ENCODE peak calls at places on chromosomes 1 and 21, in five cellular contexts. K is stomach, V is bronchial epithelial cell, A is heart left ventricle, N is fibroblast of lung. J is an unnamed sample.

GRCh38 chr1:47545912-47546483 is 108.2 kb downstream of the FOXD2 start:
- DNase-seq in V (no peak), N (no peak), K (no peak), A (no peak), J (no peak)

GRCh38 chr1:197595244-197595904 is 179.9 kb downstream of the DENND1B start:
- DNase-seq in A (no peak), V (peak), N (no peak), K (no peak), J (no peak)

GRCh38 chr1:116345830-116346229 is 27.2 kb upstream of the ATP1A1 start:
- DNase-seq in K (no peak), N (no peak), V (no peak), A (no peak), J (no peak)

GRCh38 chr1:235102993-235103411 is 25.6 kb downstream of the TOMM20 start:
- DNase-seq in N (no peak), V (no peak), A (no peak), K (no peak), J (no peak)

GRCh38 chr1:167916766-167917511 is 3.0 kb upstream of the ADCY10 start:
- DNase-seq in V (no peak), A (no peak), N (no peak), K (no peak), J (no peak)

GRCh38 chr1:206922524-206922923 is 783 bp upstream of the FCMR start:
- DNase-seq in N (no peak), V (no peak), K (no peak), A (no peak), J (no peak)

GRCh38 chr1:5996641-5997270 is 4.5 kb upstream of the NPHP4 start:
- DNase-seq in N (no peak), V (no peak), K (no peak), A (peak), J (peak)

GRCh38 chr1:164641353-164641730 is 82.4 kb downstream of the PBX1 start:
- DNase-seq in V (no peak), K (no peak), A (no peak), N (no peak), J (no peak)

GRCh38 chr1:87219626-87220025 is 109.1 kb upstream of the LMO4 start:
- DNase-seq in N (no peak), V (peak), A (no peak), K (no peak), J (no peak)

GRCh38 chr1:2194319-2194897 is at the start of gene FAAP20:
- DNase-seq in N (peak), A (peak), K (peak), V (peak), J (no peak)

GRCh38 chr1:207890136-207890738 is 20.7 kb downstream of the CD34 start:
- DNase-seq in V (peak), A (peak), K (peak), N (peak), J (no peak)

GRCh38 chr1:156498447-156499193 is 2.0 kb downstream of the MEF2D start:
- DNase-seq in V (no peak), K (peak), N (peak), A (peak), J (no peak)

GRCh38 chr1:9275567-9276034 is 17.1 kb upstream of the SPSB1 start:
- DNase-seq in K (peak), A (no peak), V (peak), N (peak), J (peak)

GRCh38 chr1:147515046-147515869 is 26.0 kb upstream of the BCL9 start:
- DNase-seq in N (peak), A (no peak), V (peak), K (peak), J (no peak)

GRCh38 chr21:38306407-38306806 is 49.6 kb downstream of the KCNJ15 start:
- DNase-seq in V (peak), A (no peak), N (peak), K (no peak), J (no peak)

GRCh38 chr1:201790261-201790660 is 38.7 kb upstream of the IPO9 start:
- DNase-seq in N (peak), V (peak), K (no peak), A (no peak), J (no peak)

GRCh38 chr1:15176898-15177665 is 23.5 kb downstream of the TMEM51 start:
- DNase-seq in V (no peak), N (no peak), A (no peak), K (no peak), J (no peak)

GRCh38 chr1:118360817-118361216 is 175.8 kb upstream of the SPAG17 start:
- DNase-seq in K (no peak), V (peak), N (peak), A (no peak), J (no peak)

GRCh38 chr1:244226440-244226839 is 175.4 kb downstream of the ZBTB18 start:
- DNase-seq in N (peak), K (no peak), V (peak), A (no peak), J (no peak)

GRCh38 chr1:2529776-2530500 is at the start of gene HES5:
- DNase-seq in N (no peak), A (peak), V (no peak), K (peak), J (no peak)

GRCh38 chr1:7047866-7048265 is 262.6 kb downstream of the CAMTA1 start:
- DNase-seq in N (peak), A (no peak), V (no peak), K (no peak), J (no peak)

GRCh38 chr1:91582431-91582921 is 81.8 kb downstream of the CDC7 start:
- DNase-seq in V (peak), K (no peak), A (no peak), N (peak), J (no peak)

GRCh38 chr1:25818569-25818968 is 1.2 kb upstream of the MTFR1L start:
- DNase-seq in N (no peak), K (no peak), V (no peak), A (no peak), J (no peak)

GRCh38 chr1:99806882-99807281 is 40.4 kb upstream of the FRRS1 start:
- DNase-seq in K (no peak), N (no peak), V (no peak), A (no peak), J (no peak)

GRCh38 chr1:109802136-109802900 is 38.6 kb upstream of the EPS8L3 start:
- DNase-seq in N (no peak), V (no peak), K (peak), A (peak), J (no peak)

GRCh38 chr1:110176299-110176956 is 26.1 kb downstream of the SLC6A17 start:
- DNase-seq in V (peak), N (no peak), A (peak), K (peak), J (no peak)

GRCh38 chr1:90706437-90707362 is 10.4 kb downstream of the BARHL2 start:
- DNase-seq in K (no peak), A (no peak), N (no peak), V (no peak), J (no peak)

GRCh38 chr1:226651041-226651731 is 87.9 kb downstream of the ITPKB start:
- DNase-seq in V (no peak), N (no peak), A (peak), K (no peak), J (peak)

GRCh38 chr1:95012389-95012788 is 60.4 kb downstream of the ALG14 start:
- DNase-seq in K (no peak), N (peak), A (no peak), V (no peak), J (no peak)

GRCh38 chr1:25194576-25195020 is 37.7 kb downstream of the SYF2 start:
- DNase-seq in K (no peak), N (peak), A (no peak), V (peak), J (no peak)

GRCh38 chr1:17596186-17596585 is 56.7 kb downstream of the ARHGEF10L start:
- DNase-seq in A (no peak), V (no peak), K (no peak), N (no peak), J (no peak)

GRCh38 chr1:150012611-150013010 is 2.1 kb upstream of the OTUD7B start:
- DNase-seq in A (no peak), K (no peak), N (peak), V (no peak), J (no peak)

GRCh38 chr1:36766481-36766880 is 267.8 kb downstream of the GRIK3 start:
- DNase-seq in K (no peak), A (no peak), V (no peak), N (no peak), J (no peak)

GRCh38 chr1:245225267-245225666 is 70.5 kb downstream of the KIF26B start:
- DNase-seq in K (no peak), V (no peak), A (no peak), N (peak), J (no peak)

GRCh38 chr1:215682232-215682631 is 115.1 kb downstream of the KCTD3 start:
- DNase-seq in A (no peak), N (no peak), K (no peak), V (peak), J (no peak)

GRCh38 chr1:215672482-215672881 is 105.4 kb downstream of the KCTD3 start:
- DNase-seq in N (no peak), V (no peak), K (no peak), A (no peak), J (no peak)

GRCh38 chr1:215673943-215674342 is 106.8 kb downstream of the KCTD3 start:
- DNase-seq in N (no peak), V (no peak), A (no peak), K (no peak), J (no peak)

GRCh38 chr1:215679231-215679630 is 112.1 kb downstream of the KCTD3 start:
- DNase-seq in V (no peak), K (no peak), N (no peak), A (no peak), J (no peak)

DNA sequence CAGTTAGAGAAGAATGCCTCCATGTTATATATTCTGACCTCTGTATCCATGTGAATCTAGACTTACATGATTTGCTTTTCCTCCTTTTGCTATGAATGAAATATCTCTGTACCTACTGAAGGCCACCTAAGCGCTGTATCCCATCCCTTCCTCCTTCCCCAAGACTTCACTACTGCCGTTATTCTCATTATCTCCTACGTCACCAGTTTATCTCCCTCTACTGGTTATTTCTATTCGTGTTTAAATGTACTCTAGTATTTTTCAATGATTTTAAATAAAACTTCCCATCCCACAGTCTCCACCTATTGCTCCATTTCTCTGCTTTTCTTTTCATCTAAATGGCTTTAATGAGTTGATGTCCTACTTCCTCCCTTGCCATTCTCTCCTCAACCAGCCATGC is 110.0 kb downstream of the KCTD3 start:
- DNase-seq in N (no peak), A (no peak), K (no peak), V (no peak), J (no peak)
- TF ChIP-seq CTCF in N (no peak), A (no peak), K (no peak), V (no peak), J (no peak)

DNA sequence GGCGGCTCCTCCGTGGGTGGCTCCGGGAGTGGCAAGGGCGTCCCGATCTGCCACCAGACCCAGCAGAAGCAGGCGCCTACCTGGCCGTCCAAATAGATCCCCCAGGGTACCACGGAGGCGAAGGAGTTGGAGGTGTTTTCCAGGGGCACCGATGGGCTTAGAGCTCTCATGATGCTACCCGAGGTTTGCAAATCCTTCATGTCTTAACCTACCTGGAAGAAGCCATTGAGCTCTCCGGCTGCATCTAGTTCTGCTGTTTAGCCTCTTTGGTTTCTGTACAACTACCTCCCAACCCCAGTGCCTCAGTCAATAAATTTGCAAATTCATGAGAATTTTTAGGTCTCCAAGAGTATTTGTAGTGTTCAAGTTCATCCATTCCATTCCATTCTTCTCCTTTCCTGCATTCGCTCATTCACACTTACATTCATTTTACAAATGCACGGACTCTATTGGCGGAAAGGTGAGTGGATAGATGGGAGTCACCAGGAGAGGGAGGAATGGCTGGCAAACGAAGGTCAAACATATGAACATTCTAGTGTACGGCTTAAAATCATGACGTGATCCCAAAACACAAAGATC is 2.4 kb downstream of the LORICRIN start:
- DNase-seq in V (no peak), N (no peak), K (no peak), A (no peak), J (no peak)
- H3K4me3 ChIP-seq in V (peak), N (peak), K (peak), A (peak), J (peak)

GRCh38 chr1:34166191-34167090 is 1.4 kb upstream of the CSMD2 start:
- DNase-seq in N (peak), K (no peak), V (no peak), A (peak), J (no peak)

GRCh38 chr1:34165422-34165921 is 442 bp upstream of the CSMD2 start:
- DNase-seq in K (no peak), N (peak), V (no peak), A (no peak), J (no peak)

GRCh38 chr1:34164510-34165381 is at the start of gene CSMD2:
- DNase-seq in N (peak), A (no peak), V (peak), K (no peak), J (no peak)

GRCh38 chr1:34162852-34163766 is 1.9 kb downstream of the CSMD2 start:
- DNase-seq in A (peak), K (peak), N (peak), V (peak), J (peak)

DNA sequence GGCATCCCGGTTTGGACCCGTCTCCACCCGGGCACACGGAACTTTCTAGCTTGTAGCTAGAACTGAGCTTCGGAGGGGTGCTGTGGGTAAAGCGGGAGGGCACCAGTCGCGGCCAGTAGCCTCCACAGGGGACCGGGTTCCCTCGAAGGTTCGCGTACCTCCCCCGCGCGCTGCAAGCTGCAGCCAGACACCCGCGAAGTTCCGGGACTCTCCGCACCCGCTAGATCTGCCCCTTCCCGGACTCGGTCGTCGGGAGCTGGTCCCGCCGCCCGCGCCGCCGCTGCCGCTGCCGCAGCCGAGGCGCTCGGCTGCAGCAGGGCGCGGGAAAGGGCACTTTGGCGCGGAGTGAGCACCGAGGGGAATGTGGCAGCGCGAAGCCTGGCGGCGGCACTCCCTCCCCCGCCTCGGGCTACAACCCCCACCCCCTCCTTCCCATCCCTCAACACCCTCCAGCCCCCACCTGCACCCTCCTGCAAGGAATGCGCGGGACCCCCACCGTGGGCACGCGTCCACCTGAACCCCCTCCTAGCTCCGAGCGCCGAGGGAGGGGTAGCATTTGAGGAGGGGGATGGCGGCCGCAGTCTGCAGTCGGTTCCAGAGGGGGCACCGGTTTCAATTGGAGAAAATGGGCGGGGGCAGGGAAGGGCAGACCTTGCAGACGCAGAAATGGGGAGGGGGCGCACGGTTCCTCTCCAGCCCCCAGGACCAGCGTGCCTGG is 1.1 kb downstream of the CSMD2 start:
- DNase-seq in V (no peak), A (no peak), N (peak), K (no peak), J (no peak)
- TF ChIP-seq CTCF in V (no peak), A (no peak), N (no peak), K (no peak), J (no peak)

GRCh38 chr21:26952274-26953066 is 14.4 kb downstream of the ADAMTS5 start:
- DNase-seq in V (no peak), A (no peak), N (no peak), K (no peak), J (no peak)
- H3K4me3 ChIP-seq in V (no peak), A (no peak), N (no peak), K (no peak), J (no peak)

GRCh38 chr1:204692320-204692851 is 6.8 kb upstream of the LRRN2 start:
- DNase-seq in N (no peak), K (no peak), A (no peak), V (no peak), J (no peak)
- TF ChIP-seq CTCF in N (no peak), K (no peak), A (no peak), V (no peak), J (no peak)

DNA sequence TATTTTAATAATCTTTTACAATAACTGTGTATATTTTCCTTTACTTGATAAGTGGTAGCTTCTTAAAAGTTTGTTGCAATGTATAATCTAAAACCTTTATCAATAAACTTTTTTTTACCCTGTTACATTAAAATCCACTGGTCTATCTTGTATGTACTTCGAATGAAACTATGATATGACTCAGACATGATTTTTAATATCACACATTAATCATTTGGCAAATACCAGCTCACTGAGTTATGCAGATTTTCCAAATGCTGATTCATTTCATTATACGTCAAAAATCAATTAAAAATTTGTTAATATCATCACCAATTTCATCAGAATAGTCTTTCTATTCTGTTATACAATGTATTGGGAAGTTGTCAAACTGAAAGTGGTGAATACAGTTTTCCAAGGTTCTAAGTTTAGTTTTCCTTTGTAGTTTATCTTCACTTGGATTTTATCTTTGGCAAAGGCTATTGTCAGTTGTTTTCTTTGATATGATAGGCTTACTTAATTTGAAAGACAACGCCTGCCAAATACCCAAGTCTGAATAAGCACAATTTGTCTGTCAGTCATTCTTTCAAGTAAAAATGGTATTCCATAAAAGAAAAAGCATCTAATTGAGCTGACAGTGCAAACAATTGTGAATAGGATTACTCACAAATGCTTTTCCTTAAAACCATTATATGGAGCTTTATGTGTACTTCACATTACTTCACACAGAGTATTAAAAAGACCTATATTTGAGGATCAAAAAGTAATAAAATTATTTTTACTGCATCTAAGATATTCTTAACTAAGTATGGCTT is 127.0 kb downstream of the NME7 start:
- DNase-seq in A (no peak), K (no peak), N (peak), V (peak), J (no peak)
- H3K4me3 ChIP-seq in A (no peak), K (no peak), N (no peak), V (no peak), J (no peak)

DNA sequence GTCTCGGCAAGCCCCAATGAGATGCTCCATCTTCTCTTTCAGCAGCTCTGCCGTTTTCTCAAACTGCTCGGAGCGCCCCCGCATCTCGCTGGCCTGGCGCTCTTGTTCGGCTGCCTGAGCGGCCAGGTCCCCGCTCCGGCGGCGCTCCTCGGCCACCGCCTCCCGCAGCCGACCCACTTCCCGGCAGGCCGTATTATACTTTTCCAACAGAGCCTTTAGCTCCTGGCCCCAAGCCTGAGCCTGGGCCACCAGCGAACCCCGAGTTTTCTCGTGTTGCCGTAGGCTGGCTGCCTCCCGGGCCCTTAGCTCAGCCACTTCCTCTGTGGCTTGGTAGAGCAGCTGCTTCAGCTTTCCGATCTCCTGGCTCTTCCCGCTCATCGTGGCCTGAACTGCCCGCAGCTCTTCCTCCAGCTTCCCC is 13.1 kb upstream of the PIAS3 start:
- DNase-seq in K (peak), A (peak), V (no peak), N (peak), J (peak)
- TF ChIP-seq CTCF in K (no peak), A (no peak), V (no peak), N (no peak), J (no peak)

DNA sequence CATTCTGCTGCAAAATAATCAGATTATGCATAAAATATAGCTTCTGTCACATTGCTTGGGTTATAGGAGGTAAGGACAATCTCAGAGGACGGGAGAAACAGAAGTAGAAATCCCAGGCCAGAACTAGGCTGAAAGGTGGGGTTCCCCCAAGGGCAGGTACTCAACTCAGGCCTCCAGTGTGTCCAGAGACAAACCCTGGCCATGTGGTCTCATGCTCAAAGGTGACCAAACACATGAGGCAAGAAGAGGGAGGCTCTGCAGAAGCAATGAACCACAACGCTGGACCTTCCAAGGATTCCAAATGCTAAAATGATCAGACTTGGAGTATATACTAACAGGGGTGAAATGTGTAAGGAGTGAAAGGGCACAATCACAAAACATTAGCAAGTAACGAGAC is 103.8 kb downstream of the DMRTB1 start:
- DNase-seq in K (no peak), N (no peak), A (no peak), V (no peak), J (no peak)
- H3K4me3 ChIP-seq in K (no peak), N (no peak), A (no peak), V (no peak), J (no peak)

GRCh38 chr1:240692339-240692705 is 80.4 kb upstream of the GREM2 start:
- DNase-seq in K (no peak), A (no peak), V (no peak), N (no peak), J (no peak)
- TF ChIP-seq CTCF in K (no peak), A (no peak), V (no peak), N (no peak), J (no peak)